ENCODE peak calls at places on chromosomes 7 and 10, in five cellular contexts. C, Y, E, R and O are unnamed samples. For H3K4me1, the result is how much of the 10 kb centered on the place peaks cover.

GRCh38 chr7:121084748-121085336 is 96.3 kb downstream of the CPED1 start:
- DNase-seq in E (peak), Y (no peak), C (no peak), R (no peak), O (no peak)

GRCh38 chr7:142939226-142939910 is at the start of gene LLCFC1:
- DNase-seq in R (no peak), C (peak), E (no peak), Y (peak), O (no peak)

GRCh38 chr7:36132025-36132424 is 21.0 kb upstream of the EEPD1 start:
- DNase-seq in R (no peak), C (no peak), E (no peak), Y (no peak), O (no peak)

GRCh38 chr10:48551796-48552591 is 52.9 kb downstream of the ARHGAP22 start:
- DNase-seq in E (peak), R (peak), Y (peak), C (peak), O (no peak)

GRCh38 chr10:132926070-132926469 is 16.3 kb downstream of the CFAP46 start:
- DNase-seq in R (no peak), Y (no peak), E (no peak), C (no peak), O (peak)

GRCh38 chr10:98253499-98253898 is 14.5 kb downstream of the LOXL4 start:
- DNase-seq in Y (no peak), C (no peak), R (no peak), E (no peak), O (no peak)

GRCh38 chr10:74862625-74863024 is 36.2 kb downstream of the KAT6B start:
- DNase-seq in E (no peak), C (no peak), Y (no peak), R (no peak), O (no peak)

GRCh38 chr7:151650161-151650560 is 130.5 kb upstream of the RHEB start:
- DNase-seq in Y (no peak), E (no peak), C (no peak), R (no peak), O (no peak)

GRCh38 chr7:128299109-128299514 is 44.6 kb downstream of the RBM28 start:
- DNase-seq in C (no peak), R (no peak), Y (no peak), E (no peak), O (no peak)

GRCh38 chr10:133385214-133385613 is 6.2 kb downstream of the PAOX start:
- DNase-seq in R (no peak), E (no peak), Y (no peak), C (no peak), O (peak)

GRCh38 chr7:44617225-44617885 is 10.9 kb downstream of the OGDH start:
- DNase-seq in R (no peak), Y (no peak), E (no peak), C (no peak), O (no peak)

GRCh38 chr10:75658915-75659314 is 227.5 kb downstream of the LRMDA start:
- DNase-seq in E (no peak), C (no peak), R (no peak), Y (no peak), O (no peak)

GRCh38 chr7:43694399-43694748 is 34.9 kb downstream of the COA1 start:
- DNase-seq in Y (no peak), R (no peak), C (no peak), E (no peak), O (no peak)

GRCh38 chr10:19169684-19170083 is 121.1 kb downstream of the MALRD1 start:
- DNase-seq in C (no peak), R (no peak), E (no peak), Y (no peak), O (no peak)

GRCh38 chr7:158614695-158615094 is 27.1 kb upstream of the PTPRN2 start:
- DNase-seq in R (no peak), E (no peak), Y (no peak), C (no peak), O (no peak)

GRCh38 chr7:80312139-80312661 is 177.6 kb downstream of the GNAI1 start:
- DNase-seq in C (no peak), Y (no peak), R (peak), E (peak), O (no peak)

GRCh38 chr10:17453377-17454091 is 861 bp downstream of the ST8SIA6 start:
- DNase-seq in E (no peak), Y (no peak), R (no peak), C (no peak), O (peak)

GRCh38 chr10:8445353-8445752 is 390.9 kb downstream of the GATA3 start:
- DNase-seq in C (no peak), Y (no peak), R (no peak), E (no peak), O (no peak)

GRCh38 chr7:83655951-83656556 is 7.1 kb upstream of the SEMA3E start:
- DNase-seq in Y (peak), E (peak), R (peak), C (peak), O (no peak)

GRCh38 chr10:118910702-118911101 is 118.8 kb upstream of the NANOS1 start:
- DNase-seq in R (no peak), C (no peak), Y (no peak), E (no peak), O (no peak)

GRCh38 chr10:74076961-74077360 is 73.7 kb downstream of the AP3M1 start:
- DNase-seq in Y (no peak), R (no peak), E (no peak), C (no peak), O (no peak)

GRCh38 chr10:49272251-49273081 is 26.5 kb upstream of the C10orf71 start:
- DNase-seq in C (no peak), R (no peak), Y (no peak), E (peak), O (no peak)

GRCh38 chr7:157573244-157573643 is 236.4 kb downstream of the DNAJB6 start:
- DNase-seq in E (no peak), C (no peak), Y (no peak), R (no peak), O (no peak)

GRCh38 chr10:101708073-101708472 is 13.1 kb upstream of the FBXW4 start:
- DNase-seq in E (peak), C (no peak), Y (no peak), R (no peak), O (no peak)

GRCh38 chr10:35684625-35685024 is 42.5 kb upstream of the FZD8 start:
- DNase-seq in E (no peak), Y (no peak), C (no peak), R (no peak), O (no peak)

GRCh38 chr10:81270051-81270450 is 604.9 kb upstream of the NRG3 start:
- DNase-seq in E (no peak), Y (no peak), R (no peak), C (no peak), O (no peak)

GRCh38 chr7:100963386-100963785 is 6.0 kb upstream of the MUC12 start:
- DNase-seq in E (no peak), Y (no peak), C (no peak), R (no peak), O (no peak)

GRCh38 chr7:82317257-82317721 is 126.3 kb downstream of the CACNA2D1 start:
- DNase-seq in Y (no peak), C (no peak), E (peak), R (no peak), O (no peak)

GRCh38 chr7:77570330-77571011 is 33.4 kb downstream of the PTPN12 start:
- DNase-seq in Y (no peak), R (no peak), C (no peak), E (no peak), O (no peak)

GRCh38 chr7:55272328-55272727 is 92.8 kb upstream of the LANCL2 start:
- DNase-seq in Y (no peak), C (no peak), E (no peak), R (no peak), O (no peak)

GRCh38 chr7:51315393-51316261 is 982 bp downstream of the COBL start:
- DNase-seq in C (no peak), Y (no peak), R (no peak), E (no peak), O (peak)

GRCh38 chr7:100406767-100407166 is 21.7 kb downstream of the ZCWPW1 start:
- DNase-seq in C (no peak), Y (no peak), R (no peak), E (no peak), O (no peak)

GRCh38 chr7:115019882-115020605 is 98.2 kb downstream of the MDFIC start:
- DNase-seq in R (no peak), E (no peak), Y (no peak), C (no peak), O (no peak)

GRCh38 chr10:110273474-110273873 is 31.2 kb downstream of the SMNDC1 start:
- DNase-seq in R (no peak), E (no peak), Y (no peak), C (no peak), O (peak)

GRCh38 chr10:18214692-18215563 is 74.7 kb downstream of the CACNB2 start:
- DNase-seq in E (peak), Y (peak), C (peak), R (peak), O (no peak)

GRCh38 chr10:133144771-133145170 is 15.2 kb upstream of the KNDC1 start:
- DNase-seq in R (no peak), Y (no peak), C (no peak), E (no peak), O (peak)

GRCh38 chr10:83469719-83470336 is 669.5 kb upstream of the GHITM start:
- DNase-seq in R (no peak), Y (no peak), C (no peak), E (no peak), O (no peak)

GRCh38 chr10:49395741-49396665 is at the start of gene DRGX:
- DNase-seq in R (no peak), C (no peak), Y (no peak), E (peak), O (no peak)

GRCh38 chr10:13883843-13884444 is 297.2 kb downstream of the PRPF18 start:
- DNase-seq in C (no peak), E (no peak), Y (no peak), R (no peak), O (no peak)

GRCh38 chr10:13877154-13877909 is 290.6 kb downstream of the PRPF18 start:
- DNase-seq in E (no peak), Y (no peak), C (no peak), R (no peak), O (no peak)

GRCh38 chr10:13885238-13885990 is 298.6 kb downstream of the PRPF18 start:
- DNase-seq in E (no peak), R (no peak), C (no peak), Y (no peak), O (no peak)

GRCh38 chr10:13880760-13881159 is 294.0 kb downstream of the PRPF18 start:
- DNase-seq in R (no peak), Y (no peak), E (no peak), C (no peak), O (no peak)

DNA sequence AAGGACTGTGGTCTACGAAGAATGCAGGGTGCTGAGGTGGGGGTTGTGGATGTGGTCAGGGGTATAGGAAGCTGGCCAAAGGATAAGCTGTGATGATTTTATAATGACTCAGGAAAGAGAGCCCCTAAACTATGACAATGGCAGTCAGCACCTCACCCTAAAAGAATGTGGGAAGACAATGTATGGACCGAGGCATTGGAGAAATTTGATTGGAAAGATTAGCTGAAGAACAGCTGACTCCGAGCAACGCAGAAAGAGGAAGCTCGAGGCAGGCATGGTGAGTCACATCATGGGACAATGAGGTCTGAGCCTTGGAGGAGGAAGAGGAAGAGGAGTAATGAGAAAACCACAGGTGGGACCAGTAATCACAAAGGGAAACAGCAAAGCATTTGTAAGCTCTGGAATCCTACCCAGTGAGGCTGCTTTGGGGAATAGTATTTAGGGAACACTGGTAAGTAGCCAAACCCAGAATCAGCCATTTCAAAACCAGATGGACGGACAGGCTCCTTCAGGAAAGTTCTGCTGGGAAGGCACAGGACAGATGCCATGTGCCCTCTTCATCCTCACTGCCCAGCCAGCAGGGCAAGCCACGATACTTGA is 295.4 kb downstream of the PRPF18 start:
- DNase-seq in R (peak), C (no peak), E (peak), Y (no peak), O (peak)
- H3K4me1 ChIP-seq in R (under half), C (under half), E (under half), Y (under half), O (under half)

DNA sequence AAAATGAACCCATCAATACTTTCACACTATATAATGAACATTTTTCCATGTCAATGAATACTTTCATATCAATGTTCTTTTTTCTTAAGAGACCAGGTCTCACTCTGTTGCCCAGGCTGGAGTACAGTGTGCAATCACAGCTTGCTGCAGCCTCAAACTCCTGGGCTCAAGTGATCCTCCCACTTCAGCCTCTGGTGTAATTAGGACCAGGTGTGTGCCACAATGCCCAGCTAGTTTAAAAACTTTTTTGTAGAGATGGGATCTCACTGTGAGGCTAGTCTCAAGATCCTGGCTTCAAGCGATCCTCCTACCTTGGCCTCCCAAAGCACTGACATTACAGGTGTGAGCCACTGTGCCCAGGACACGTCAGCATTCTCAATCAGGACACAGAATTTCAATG is 85.2 kb downstream of the SH3PXD2A start:
- DNase-seq in Y (no peak), E (no peak), C (no peak), R (no peak), O (peak)
- H3K4me1 ChIP-seq in Y (under half), E (under half), C (under half), R (under half), O (under half)

GRCh38 chr10:86690231-86690630 is 21.9 kb downstream of the LDB3 start:
- DNase-seq in E (no peak), R (no peak), Y (no peak), C (no peak), O (no peak)

GRCh38 chr10:86687750-86688149 is 19.4 kb downstream of the LDB3 start:
- DNase-seq in R (no peak), C (no peak), Y (no peak), E (no peak), O (no peak)

GRCh38 chr10:86686972-86687371 is 18.7 kb downstream of the LDB3 start:
- DNase-seq in Y (no peak), R (no peak), E (peak), C (no peak), O (no peak)

GRCh38 chr10:86689146-86689545 is 20.8 kb downstream of the LDB3 start:
- DNase-seq in C (no peak), E (no peak), R (no peak), Y (no peak), O (no peak)

DNA sequence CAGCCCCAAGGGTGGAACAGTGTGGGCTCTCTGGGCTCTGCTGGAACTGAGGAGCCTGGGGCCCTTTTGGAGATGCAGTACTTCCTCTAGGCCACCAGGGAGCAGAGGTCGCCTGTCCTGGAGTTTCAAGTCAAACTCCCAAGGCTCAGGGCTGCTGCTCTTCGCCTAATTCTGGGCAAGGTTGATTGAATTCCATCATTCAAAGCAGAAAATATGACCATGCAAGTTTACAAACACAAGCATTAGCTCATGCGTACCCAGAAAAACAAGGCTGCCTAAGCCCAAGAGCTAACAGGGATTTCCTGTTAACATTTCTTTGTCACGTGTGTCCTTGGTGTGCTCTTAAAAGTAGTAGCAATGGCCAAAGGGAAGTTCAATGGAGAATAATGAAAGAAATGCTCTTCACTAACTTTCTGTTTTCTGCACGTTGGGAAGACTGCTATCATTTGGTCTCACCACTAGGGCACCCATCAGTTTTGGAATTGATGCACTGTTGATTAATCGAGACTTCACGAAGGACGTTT is 20.1 kb downstream of the LDB3 start:
- DNase-seq in R (no peak), Y (peak), E (peak), C (peak), O (peak)
- H3K4me1 ChIP-seq in R (under half), Y (under half), E (under half), C (under half), O (under half)

GRCh38 chr10:30436688-30437038 is 2.7 kb downstream of the MAP3K8 start:
- DNase-seq in E (no peak), R (no peak), Y (no peak), C (no peak), O (no peak)
- H3K4me1 ChIP-seq in E (under half), R (under half), Y (half or more), C (under half), O (half or more)

GRCh38 chr7:123615344-123615743 is 13.7 kb downstream of the ASB15 start:
- DNase-seq in C (no peak), Y (no peak), R (no peak), E (no peak), O (no peak)

GRCh38 chr7:123612024-123612423 is 10.4 kb downstream of the ASB15 start:
- DNase-seq in C (no peak), E (no peak), Y (no peak), R (no peak), O (no peak)

GRCh38 chr7:123621707-123622106 is 20.1 kb downstream of the ASB15 start:
- DNase-seq in C (no peak), E (no peak), Y (no peak), R (no peak), O (no peak)

DNA sequence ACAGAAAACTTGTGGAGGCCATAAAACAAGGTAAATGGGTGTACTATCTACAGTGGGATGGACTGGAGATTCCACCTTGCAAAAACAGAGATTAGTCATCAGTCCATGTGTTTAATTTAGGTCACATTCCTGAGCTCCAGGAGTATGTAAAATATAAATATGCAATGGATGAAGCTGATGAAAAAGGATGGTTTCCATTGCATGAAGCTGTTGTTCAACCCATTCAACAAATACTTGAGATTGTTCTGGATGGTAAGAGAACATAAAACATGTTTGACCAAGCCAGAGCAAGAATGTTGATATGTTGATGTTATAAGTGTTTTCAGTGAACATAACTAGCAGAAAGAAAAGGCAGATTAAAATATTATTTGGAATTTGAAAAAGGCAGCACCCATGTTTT is 14.6 kb downstream of the ASB15 start:
- DNase-seq in R (no peak), E (no peak), Y (no peak), C (no peak), O (no peak)
- H3K4me1 ChIP-seq in R (under half), E (under half), Y (under half), C (under half), O (under half)

DNA sequence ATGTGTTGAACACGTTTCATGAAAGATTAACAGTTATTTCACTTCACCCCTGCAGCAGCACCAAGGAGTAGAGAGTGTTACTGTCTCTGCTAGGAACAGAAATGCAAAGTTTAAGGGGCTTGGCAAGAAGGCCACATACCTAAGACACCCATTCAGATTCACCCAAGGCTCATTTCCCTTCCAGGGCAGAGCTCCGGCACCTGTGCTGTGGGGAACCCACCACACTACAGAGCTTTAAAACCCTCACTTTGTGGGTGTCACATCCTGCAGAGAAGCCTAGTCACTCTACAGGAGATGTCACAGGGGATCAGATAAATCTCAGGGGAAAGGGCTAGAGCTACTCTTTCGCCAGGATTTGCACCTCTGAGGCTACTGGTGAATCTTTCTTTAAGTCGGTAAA is 176.1 kb upstream of the KLF6 start:
- DNase-seq in C (peak), E (no peak), R (no peak), Y (peak), O (no peak)
- H3K4me1 ChIP-seq in C (under half), E (under half), R (half or more), Y (half or more), O (under half)

GRCh38 chr10:33113111-33113856 is 155.3 kb upstream of the ITGB1 start:
- DNase-seq in E (no peak), C (no peak), Y (no peak), R (no peak), O (no peak)
- H3K4me1 ChIP-seq in E (under half), C (half or more), Y (under half), R (under half), O (under half)